ENCODE peak calls at places on chromosomes 1 and 21, in ten cellular contexts. A, K, W, Z, B, R, P, Q, D and V are unnamed samples.

GRCh38 chr1:44664730-44665370 is 9.4 kb downstream of the TMEM53 start:
- DNase-seq in Q (no peak), B (no peak), R (no peak), W (no peak), D (no peak), P (no peak), Z (no peak), A (no peak), K (peak), V (no peak)

GRCh38 chr1:110615548-110616130 is 9.5 kb upstream of the KCNA2 start:
- DNase-seq in Q (peak), K (no peak), R (peak), A (peak), W (peak), D (peak), P (peak), Z (peak), B (peak), V (no peak)

GRCh38 chr1:60990719-60991100 is 91.7 kb upstream of the NFIA start:
- DNase-seq in D (no peak), A (no peak), Q (no peak), R (no peak), P (no peak), K (no peak), B (no peak), Z (no peak), W (no peak), V (no peak)

GRCh38 chr1:98046031-98046641 is 125.3 kb upstream of the DPYD start:
- DNase-seq in B (peak), P (no peak), W (no peak), Q (no peak), A (no peak), Z (peak), D (peak), R (no peak), K (peak), V (no peak)

GRCh38 chr1:182897696-182898095 is 55.3 kb downstream of the SHCBP1L start:
- DNase-seq in B (no peak), A (no peak), P (no peak), W (no peak), K (no peak), Q (no peak), Z (no peak), R (no peak), D (no peak), V (no peak)

GRCh38 chr1:217747156-217747769 is 116.1 kb downstream of the SPATA17 start:
- DNase-seq in A (peak), Q (no peak), P (no peak), B (no peak), R (no peak), Z (peak), D (peak), W (no peak), K (no peak), V (no peak)

GRCh38 chr1:41915786-41916571 is 2.7 kb downstream of the HIVEP3 start:
- DNase-seq in P (peak), Q (no peak), W (no peak), B (peak), K (peak), A (no peak), D (no peak), R (no peak), Z (no peak), V (no peak)

GRCh38 chr1:37167479-37167878 is 133.2 kb upstream of the GRIK3 start:
- DNase-seq in D (no peak), W (no peak), R (no peak), B (no peak), Q (no peak), Z (no peak), K (no peak), A (no peak), P (no peak), V (no peak)

DNA sequence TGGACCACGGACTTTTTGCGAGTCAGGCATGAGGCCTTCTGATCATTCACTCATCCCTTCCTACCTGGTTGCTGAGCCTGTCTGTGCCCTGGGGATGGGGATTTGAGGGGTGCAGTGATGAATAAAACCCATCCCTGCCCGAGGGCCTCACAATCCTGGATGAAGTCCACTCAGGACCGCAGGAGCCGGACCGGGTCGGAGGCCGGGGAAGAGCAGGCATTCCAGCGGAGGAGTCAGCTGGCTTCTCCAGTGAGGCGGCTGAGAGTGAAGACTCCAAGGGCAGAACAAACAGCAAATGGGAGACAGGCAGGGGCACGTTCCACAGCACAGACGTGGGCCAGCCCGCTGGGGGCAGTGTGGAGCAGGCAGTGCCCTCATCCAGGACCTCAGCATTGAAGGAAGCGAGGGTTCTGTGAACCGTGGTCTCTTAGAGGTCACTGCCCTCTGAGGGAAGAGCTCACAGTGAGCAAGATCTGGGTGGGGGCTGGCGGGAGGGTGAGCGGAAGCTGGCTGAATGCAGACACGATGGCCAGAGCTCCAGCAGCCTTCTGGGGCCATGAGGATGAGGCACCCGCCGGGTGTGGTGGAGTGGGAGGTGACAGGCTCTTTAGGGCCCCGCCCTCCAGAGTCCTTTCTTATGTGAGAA is 10.9 kb upstream of the LRRC3 start:
- DNase-seq in Z (peak), D (no peak), K (peak), P (no peak), Q (peak), R (peak), A (peak), W (no peak), B (no peak), V (no peak)
- TF ChIP-seq CTCF in Z (peak), D (no peak), K (no peak), P (no peak), Q (no peak), R (no peak), A (no peak), W (no peak), B (no peak), V (no peak)

GRCh38 chr1:20700636-20701215 is 17.1 kb downstream of the KIF17 start:
- DNase-seq in B (no peak), K (no peak), Z (no peak), D (no peak), A (no peak), W (no peak), Q (no peak), P (no peak), R (no peak), V (no peak)

GRCh38 chr1:20701847-20702246 is 16.0 kb downstream of the KIF17 start:
- DNase-seq in P (no peak), D (no peak), B (no peak), Z (no peak), R (no peak), Q (no peak), A (no peak), K (no peak), W (no peak), V (no peak)

GRCh38 chr1:20701446-20701845 is 16.4 kb downstream of the KIF17 start:
- DNase-seq in K (no peak), A (no peak), W (no peak), B (no peak), P (no peak), Q (no peak), D (no peak), Z (no peak), R (no peak), V (no peak)

GRCh38 chr1:20703124-20703756 is 14.6 kb downstream of the KIF17 start:
- DNase-seq in W (no peak), K (no peak), Q (no peak), B (no peak), A (no peak), D (no peak), R (no peak), P (no peak), Z (no peak), V (no peak)

GRCh38 chr1:20702416-20702815 is 15.4 kb downstream of the KIF17 start:
- DNase-seq in B (no peak), K (no peak), Q (no peak), A (no peak), R (no peak), D (peak), Z (peak), W (no peak), P (no peak), V (no peak)
- H3K4me3 ChIP-seq in B (no peak), K (no peak), Q (no peak), A (no peak), R (no peak), D (no peak), Z (no peak), W (no peak), P (no peak), V (no peak)

GRCh38 chr1:2457444-2457843 is 18.6 kb upstream of the PLCH2 start:
- DNase-seq in W (no peak), D (no peak), K (no peak), Z (no peak), R (no peak), A (no peak), Q (no peak), B (no peak), P (no peak), V (no peak)

GRCh38 chr1:2451744-2452582 is 24.1 kb upstream of the PLCH2 start:
- DNase-seq in Q (no peak), R (no peak), W (no peak), B (no peak), A (peak), P (no peak), K (no peak), Z (no peak), D (peak), V (no peak)

GRCh38 chr1:2452583-2453315 is 23.3 kb upstream of the PLCH2 start:
- DNase-seq in W (no peak), P (no peak), Q (no peak), B (no peak), K (no peak), A (no peak), D (peak), Z (no peak), R (no peak), V (no peak)

GRCh38 chr1:2455757-2456156 is 20.3 kb upstream of the PLCH2 start:
- DNase-seq in Z (no peak), R (no peak), K (no peak), P (no peak), W (no peak), A (no peak), Q (no peak), D (peak), B (no peak), V (no peak)

DNA sequence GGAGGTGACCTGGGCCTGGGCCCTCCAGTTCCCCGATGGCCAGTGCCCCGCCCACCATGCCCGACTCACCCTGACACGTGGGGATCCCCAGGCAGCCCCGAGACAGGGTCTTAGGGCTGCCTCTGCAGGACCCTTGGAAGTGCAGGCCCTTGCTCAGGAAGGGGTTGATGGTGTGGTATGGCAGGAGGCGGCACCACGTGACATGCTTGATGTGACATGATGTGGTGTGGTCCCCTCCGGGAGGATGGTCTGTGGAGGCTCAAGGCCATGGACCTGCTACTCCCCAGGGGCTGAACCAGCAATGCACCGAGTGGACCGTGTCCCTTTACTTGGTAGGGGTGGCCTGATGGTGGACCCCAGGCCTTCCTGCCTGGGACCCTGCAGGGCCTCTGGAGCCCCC is 21.9 kb upstream of the PLCH2 start:
- DNase-seq in K (no peak), A (no peak), P (no peak), Z (no peak), Q (no peak), W (no peak), R (no peak), B (no peak), D (no peak), V (no peak)
- H3K27ac ChIP-seq in K (no peak), A (peak), P (no peak), Z (no peak), Q (no peak), W (no peak), R (no peak), B (no peak), D (no peak), V (no peak)

DNA sequence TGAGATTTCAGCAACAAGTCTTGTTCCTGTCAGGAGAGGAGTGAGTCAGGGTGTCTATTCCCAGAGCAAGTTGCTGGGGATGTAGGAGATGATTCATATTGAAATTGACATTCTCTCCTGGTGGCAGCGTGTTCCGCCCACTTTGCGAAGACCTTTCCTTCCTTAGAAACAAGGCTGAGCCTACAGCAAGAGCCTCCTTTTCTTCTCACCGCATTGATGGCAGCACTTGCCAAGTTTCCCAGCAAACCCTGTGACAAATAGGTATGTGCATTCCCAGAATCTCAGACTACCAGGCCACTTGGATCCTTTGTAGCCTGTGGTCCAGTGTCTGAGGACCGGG is 79.4 kb downstream of the MAN1C1 start:
- DNase-seq in P (no peak), R (peak), A (peak), W (no peak), D (peak), K (no peak), B (no peak), Z (no peak), Q (no peak), V (no peak)
- TF ChIP-seq CTCF in P (no peak), R (no peak), A (no peak), W (no peak), D (no peak), K (no peak), B (no peak), Z (no peak), Q (no peak), V (no peak)

DNA sequence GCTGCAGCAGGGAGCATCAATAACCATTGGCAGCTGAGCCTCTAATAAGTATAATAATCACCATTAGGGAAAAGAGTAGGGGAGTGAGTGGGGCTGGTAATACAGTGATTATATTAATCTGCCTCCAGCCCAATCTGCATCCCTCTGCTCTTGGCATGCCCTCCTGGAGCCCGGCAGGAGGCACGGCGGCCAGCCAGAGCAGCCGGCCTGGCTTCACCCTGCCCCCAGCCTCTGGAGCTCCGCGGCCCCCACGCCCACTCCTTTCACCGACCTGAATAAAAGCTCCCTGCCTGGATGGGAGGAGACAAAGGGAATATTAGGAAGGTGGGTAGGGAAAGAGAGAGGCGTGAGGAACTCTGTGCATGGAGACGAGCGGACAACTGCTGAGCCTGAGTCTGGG is 28.3 kb downstream of the OPTC start:
- DNase-seq in A (no peak), R (no peak), K (no peak), P (no peak), Q (no peak), D (no peak), W (no peak), B (no peak), Z (peak), V (no peak)
- H3K4me3 ChIP-seq in A (no peak), R (no peak), K (no peak), P (no peak), Q (no peak), D (no peak), W (no peak), B (no peak), Z (no peak), V (no peak)

GRCh38 chr1:207811319-207811718 is 59.5 kb downstream of the CD46 start:
- DNase-seq in B (no peak), R (peak), A (no peak), W (no peak), K (no peak), D (no peak), Q (no peak), Z (no peak), P (no peak), V (no peak)
- H3K27ac ChIP-seq in B (no peak), R (peak), A (no peak), W (no peak), K (no peak), D (no peak), Q (peak), Z (no peak), P (peak), V (peak)

DNA sequence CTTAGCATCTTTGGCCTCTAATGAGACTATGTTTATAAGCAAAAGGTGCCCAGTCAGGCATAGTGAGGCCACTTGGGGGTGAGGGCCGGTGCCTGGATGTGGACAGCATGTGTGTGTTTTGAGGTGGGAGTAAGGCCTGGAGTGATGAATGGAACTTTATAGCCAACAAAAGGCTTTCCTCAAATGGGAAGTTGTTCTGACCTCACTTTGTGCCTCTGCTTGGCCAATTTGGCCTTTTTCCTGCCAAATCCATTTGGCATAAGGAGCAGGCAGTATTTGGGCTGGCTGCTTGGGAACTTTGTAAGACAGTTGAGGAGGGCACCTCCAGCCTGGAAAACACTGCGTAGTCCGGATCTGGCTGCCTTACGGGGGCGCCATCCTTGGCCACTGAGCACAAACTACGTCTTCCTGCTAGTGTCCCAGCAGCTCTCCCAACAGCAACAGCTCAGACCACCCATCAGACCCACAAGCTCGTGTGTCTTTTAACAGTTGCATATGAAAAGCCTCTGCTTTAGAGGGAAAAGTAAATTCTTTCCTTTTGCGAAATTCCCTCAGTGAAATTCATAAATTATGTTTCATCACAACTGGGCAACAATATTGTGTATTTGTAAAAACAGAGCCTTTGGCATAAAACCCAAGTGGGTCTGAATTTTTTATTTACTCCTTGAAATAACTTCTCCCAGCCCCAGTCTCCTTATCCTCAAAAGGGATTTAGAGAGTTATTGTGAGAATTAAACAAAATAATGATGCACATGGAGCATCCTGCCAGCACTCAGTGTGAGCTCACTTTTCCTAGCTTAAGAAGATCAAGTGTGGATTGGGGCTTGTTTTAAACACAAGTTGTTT is 322.9 kb downstream of the DISC1 start:
- DNase-seq in K (no peak), Z (peak), Q (no peak), B (no peak), W (no peak), A (no peak), P (no peak), R (peak), D (no peak), V (no peak)
- TF ChIP-seq CTCF in K (no peak), Z (peak), Q (no peak), B (no peak), W (no peak), A (no peak), P (no peak), R (no peak), D (peak), V (no peak)